ENCODE peak calls at places on chromosome 21, in nine cellular contexts. One of them, this sample, is unnamed.

GRCh38 chr21:41817228-41817627 is 50.4 kb upstream of the RIPK4 start:
- DNase-seq in CD8-positive, alpha-beta T cell: no peak
- DNase-seq in fibroblast of mammary gland: peak
- DNase-seq in sigmoid colon: peak
- DNase-seq in GM13976: peak
- DNase-seq in endothelial cell: peak
- DNase-seq in tibial nerve: peak
- DNase-seq in left ventricle myocardium inferior: no peak
- DNase-seq in epithelial cell of esophagus: peak
- DNase-seq in this sample: peak

GRCh38 chr21:40793057-40793456 is 53.9 kb downstream of the DSCAM start:
- DNase-seq in epithelial cell of esophagus: no peak
- DNase-seq in left ventricle myocardium inferior: no peak
- DNase-seq in endothelial cell: no peak
- DNase-seq in fibroblast of mammary gland: no peak
- DNase-seq in CD8-positive, alpha-beta T cell: no peak
- DNase-seq in GM13976: no peak
- DNase-seq in tibial nerve: no peak
- DNase-seq in sigmoid colon: no peak
- DNase-seq in this sample: no peak

GRCh38 chr21:46161180-46161799 is 5.9 kb upstream of the FTCD start:
- DNase-seq in CD8-positive, alpha-beta T cell: peak
- DNase-seq in endothelial cell: no peak
- DNase-seq in GM13976: no peak
- DNase-seq in left ventricle myocardium inferior: no peak
- DNase-seq in tibial nerve: no peak
- DNase-seq in sigmoid colon: peak
- DNase-seq in fibroblast of mammary gland: no peak
- DNase-seq in epithelial cell of esophagus: peak
- DNase-seq in this sample: no peak

GRCh38 chr21:33993286-33994231 is 78.0 kb upstream of the ATP5PO start:
- DNase-seq in fibroblast of mammary gland: no peak
- DNase-seq in left ventricle myocardium inferior: no peak
- DNase-seq in GM13976: no peak
- DNase-seq in epithelial cell of esophagus: no peak
- DNase-seq in tibial nerve: no peak
- DNase-seq in sigmoid colon: no peak
- DNase-seq in CD8-positive, alpha-beta T cell: no peak
- DNase-seq in endothelial cell: peak
- DNase-seq in this sample: no peak

GRCh38 chr21:33902349-33902748 is 13.3 kb downstream of the ATP5PO start:
- DNase-seq in sigmoid colon: no peak
- DNase-seq in endothelial cell: no peak
- DNase-seq in fibroblast of mammary gland: no peak
- DNase-seq in tibial nerve: no peak
- DNase-seq in CD8-positive, alpha-beta T cell: no peak
- DNase-seq in epithelial cell of esophagus: no peak
- DNase-seq in GM13976: no peak
- DNase-seq in left ventricle myocardium inferior: no peak
- DNase-seq in this sample: no peak

GRCh38 chr21:45507523-45507875 is 34.7 kb downstream of the SLC19A1 start:
- DNase-seq in CD8-positive, alpha-beta T cell: no peak
- DNase-seq in epithelial cell of esophagus: no peak
- DNase-seq in endothelial cell: no peak
- DNase-seq in fibroblast of mammary gland: no peak
- DNase-seq in tibial nerve: no peak
- DNase-seq in GM13976: no peak
- DNase-seq in sigmoid colon: peak
- DNase-seq in left ventricle myocardium inferior: no peak
- DNase-seq in this sample: no peak

GRCh38 chr21:33892853-33893252 is 22.8 kb downstream of the ATP5PO start:
- DNase-seq in GM13976: no peak
- DNase-seq in epithelial cell of esophagus: no peak
- DNase-seq in endothelial cell: no peak
- DNase-seq in fibroblast of mammary gland: no peak
- DNase-seq in left ventricle myocardium inferior: no peak
- DNase-seq in CD8-positive, alpha-beta T cell: no peak
- DNase-seq in sigmoid colon: no peak
- DNase-seq in tibial nerve: no peak
- DNase-seq in this sample: no peak

GRCh38 chr21:45126983-45127382 is 52.6 kb downstream of the ADARB1 start:
- DNase-seq in endothelial cell: no peak
- DNase-seq in left ventricle myocardium inferior: no peak
- DNase-seq in tibial nerve: no peak
- DNase-seq in GM13976: no peak
- DNase-seq in fibroblast of mammary gland: no peak
- DNase-seq in CD8-positive, alpha-beta T cell: no peak
- DNase-seq in sigmoid colon: no peak
- DNase-seq in epithelial cell of esophagus: no peak
- DNase-seq in this sample: no peak

GRCh38 chr21:27026501-27026900 is 59.6 kb upstream of the ADAMTS5 start:
- DNase-seq in CD8-positive, alpha-beta T cell: no peak
- DNase-seq in sigmoid colon: no peak
- DNase-seq in endothelial cell: no peak
- DNase-seq in GM13976: no peak
- DNase-seq in epithelial cell of esophagus: no peak
- DNase-seq in left ventricle myocardium inferior: no peak
- DNase-seq in fibroblast of mammary gland: no peak
- DNase-seq in tibial nerve: no peak
- DNase-seq in this sample: no peak

GRCh38 chr21:15978158-15978805 is 248.5 kb downstream of the USP25 start:
- DNase-seq in fibroblast of mammary gland: peak
- DNase-seq in tibial nerve: no peak
- DNase-seq in left ventricle myocardium inferior: no peak
- DNase-seq in CD8-positive, alpha-beta T cell: no peak
- DNase-seq in sigmoid colon: no peak
- DNase-seq in GM13976: no peak
- DNase-seq in epithelial cell of esophagus: peak
- DNase-seq in endothelial cell: no peak
- DNase-seq in this sample: no peak

GRCh38 chr21:46636181-46636512 is 673 bp downstream of the PRMT2 start:
- DNase-seq in tibial nerve: no peak
- DNase-seq in fibroblast of mammary gland: no peak
- DNase-seq in sigmoid colon: no peak
- DNase-seq in CD8-positive, alpha-beta T cell: no peak
- DNase-seq in epithelial cell of esophagus: no peak
- DNase-seq in GM13976: no peak
- DNase-seq in endothelial cell: no peak
- DNase-seq in left ventricle myocardium inferior: no peak
- DNase-seq in this sample: no peak

GRCh38 chr21:42699196-42699595 is 45.8 kb downstream of the PDE9A start:
- DNase-seq in endothelial cell: no peak
- DNase-seq in fibroblast of mammary gland: no peak
- DNase-seq in CD8-positive, alpha-beta T cell: no peak
- DNase-seq in sigmoid colon: peak
- DNase-seq in GM13976: no peak
- DNase-seq in left ventricle myocardium inferior: no peak
- DNase-seq in epithelial cell of esophagus: no peak
- DNase-seq in tibial nerve: no peak
- DNase-seq in this sample: no peak

GRCh38 chr21:35048183-35048601 is 910 bp downstream of the RUNX1 start:
- DNase-seq in GM13976: no peak
- DNase-seq in endothelial cell: no peak
- DNase-seq in left ventricle myocardium inferior: no peak
- DNase-seq in sigmoid colon: no peak
- DNase-seq in fibroblast of mammary gland: no peak
- DNase-seq in CD8-positive, alpha-beta T cell: peak
- DNase-seq in tibial nerve: no peak
- DNase-seq in epithelial cell of esophagus: peak
- DNase-seq in this sample: no peak

GRCh38 chr21:33937931-33938339 is 22.3 kb upstream of the ATP5PO start:
- DNase-seq in GM13976: no peak
- DNase-seq in fibroblast of mammary gland: no peak
- DNase-seq in left ventricle myocardium inferior: no peak
- DNase-seq in tibial nerve: no peak
- DNase-seq in sigmoid colon: no peak
- DNase-seq in CD8-positive, alpha-beta T cell: no peak
- DNase-seq in endothelial cell: no peak
- DNase-seq in epithelial cell of esophagus: no peak
- DNase-seq in this sample: no peak

GRCh38 chr21:21341041-21341440 is 342.8 kb downstream of the NCAM2 start:
- DNase-seq in CD8-positive, alpha-beta T cell: no peak
- DNase-seq in GM13976: no peak
- DNase-seq in sigmoid colon: no peak
- DNase-seq in epithelial cell of esophagus: no peak
- DNase-seq in left ventricle myocardium inferior: no peak
- DNase-seq in endothelial cell: no peak
- DNase-seq in tibial nerve: no peak
- DNase-seq in fibroblast of mammary gland: no peak
- DNase-seq in this sample: no peak

GRCh38 chr21:42499430-42500106 is 3.5 kb upstream of the RSPH1 start:
- DNase-seq in endothelial cell: no peak
- DNase-seq in sigmoid colon: no peak
- DNase-seq in fibroblast of mammary gland: no peak
- DNase-seq in left ventricle myocardium inferior: no peak
- DNase-seq in tibial nerve: no peak
- DNase-seq in CD8-positive, alpha-beta T cell: peak
- DNase-seq in GM13976: no peak
- DNase-seq in epithelial cell of esophagus: no peak
- DNase-seq in this sample: no peak

GRCh38 chr21:14382835-14383595 is at the start of gene HSPA13:
- DNase-seq in sigmoid colon: peak
- DNase-seq in tibial nerve: peak
- DNase-seq in endothelial cell: peak
- DNase-seq in epithelial cell of esophagus: peak
- DNase-seq in fibroblast of mammary gland: peak
- DNase-seq in GM13976: peak
- DNase-seq in CD8-positive, alpha-beta T cell: peak
- DNase-seq in left ventricle myocardium inferior: peak
- DNase-seq in this sample: peak
- TF ChIP-seq CTCF in sigmoid colon: no peak
- TF ChIP-seq CTCF in tibial nerve: no peak
- TF ChIP-seq CTCF in endothelial cell: no peak
- TF ChIP-seq CTCF in epithelial cell of esophagus: no peak
- TF ChIP-seq CTCF in fibroblast of mammary gland: no peak
- TF ChIP-seq CTCF in GM13976: no peak
- TF ChIP-seq CTCF in CD8-positive, alpha-beta T cell: no peak
- TF ChIP-seq CTCF in left ventricle myocardium inferior: no peak
- TF ChIP-seq CTCF in this sample: no peak

GRCh38 chr21:31342328-31342727 is 1.7 kb downstream of the TIAM1 start:
- DNase-seq in fibroblast of mammary gland: no peak
- DNase-seq in GM13976: no peak
- DNase-seq in endothelial cell: no peak
- DNase-seq in epithelial cell of esophagus: peak
- DNase-seq in left ventricle myocardium inferior: no peak
- DNase-seq in tibial nerve: no peak
- DNase-seq in CD8-positive, alpha-beta T cell: no peak
- DNase-seq in sigmoid colon: no peak
- DNase-seq in this sample: no peak

GRCh38 chr21:31340942-31341487 is 3.0 kb downstream of the TIAM1 start:
- DNase-seq in epithelial cell of esophagus: no peak
- DNase-seq in GM13976: no peak
- DNase-seq in CD8-positive, alpha-beta T cell: no peak
- DNase-seq in tibial nerve: no peak
- DNase-seq in left ventricle myocardium inferior: no peak
- DNase-seq in sigmoid colon: no peak
- DNase-seq in fibroblast of mammary gland: no peak
- DNase-seq in endothelial cell: no peak
- DNase-seq in this sample: no peak

GRCh38 chr21:31346256-31346821 is 2.3 kb upstream of the TIAM1 start:
- DNase-seq in GM13976: no peak
- DNase-seq in fibroblast of mammary gland: no peak
- DNase-seq in tibial nerve: no peak
- DNase-seq in left ventricle myocardium inferior: no peak
- DNase-seq in endothelial cell: no peak
- DNase-seq in epithelial cell of esophagus: no peak
- DNase-seq in CD8-positive, alpha-beta T cell: no peak
- DNase-seq in sigmoid colon: no peak
- DNase-seq in this sample: no peak

GRCh38 chr21:31343030-31343510 is 991 bp downstream of the TIAM1 start:
- DNase-seq in tibial nerve: no peak
- DNase-seq in CD8-positive, alpha-beta T cell: no peak
- DNase-seq in sigmoid colon: no peak
- DNase-seq in fibroblast of mammary gland: no peak
- DNase-seq in endothelial cell: no peak
- DNase-seq in left ventricle myocardium inferior: no peak
- DNase-seq in GM13976: no peak
- DNase-seq in epithelial cell of esophagus: no peak
- DNase-seq in this sample: no peak

GRCh38 chr21:31343680-31344480 is at the start of gene TIAM1:
- DNase-seq in CD8-positive, alpha-beta T cell: no peak
- DNase-seq in fibroblast of mammary gland: peak
- DNase-seq in sigmoid colon: peak
- DNase-seq in tibial nerve: peak
- DNase-seq in GM13976: no peak
- DNase-seq in endothelial cell: peak
- DNase-seq in left ventricle myocardium inferior: peak
- DNase-seq in epithelial cell of esophagus: peak
- DNase-seq in this sample: no peak
- TF ChIP-seq CTCF in CD8-positive, alpha-beta T cell: no peak
- TF ChIP-seq CTCF in fibroblast of mammary gland: no peak
- TF ChIP-seq CTCF in sigmoid colon: no peak
- TF ChIP-seq CTCF in tibial nerve: no peak
- TF ChIP-seq CTCF in GM13976: no peak
- TF ChIP-seq CTCF in endothelial cell: no peak
- TF ChIP-seq CTCF in left ventricle myocardium inferior: no peak
- TF ChIP-seq CTCF in epithelial cell of esophagus: no peak
- TF ChIP-seq CTCF in this sample: no peak

GRCh38 chr21:17602874-17603273 is 9.8 kb downstream of the BTG3 start:
- DNase-seq in tibial nerve: no peak
- DNase-seq in sigmoid colon: no peak
- DNase-seq in CD8-positive, alpha-beta T cell: no peak
- DNase-seq in fibroblast of mammary gland: peak
- DNase-seq in endothelial cell: no peak
- DNase-seq in left ventricle myocardium inferior: no peak
- DNase-seq in epithelial cell of esophagus: no peak
- DNase-seq in GM13976: no peak
- DNase-seq in this sample: no peak
- TF ChIP-seq CTCF in tibial nerve: no peak
- TF ChIP-seq CTCF in sigmoid colon: no peak
- TF ChIP-seq CTCF in CD8-positive, alpha-beta T cell: no peak
- TF ChIP-seq CTCF in fibroblast of mammary gland: no peak
- TF ChIP-seq CTCF in endothelial cell: no peak
- TF ChIP-seq CTCF in left ventricle myocardium inferior: no peak
- TF ChIP-seq CTCF in epithelial cell of esophagus: no peak
- TF ChIP-seq CTCF in GM13976: no peak
- TF ChIP-seq CTCF in this sample: no peak

DNA sequence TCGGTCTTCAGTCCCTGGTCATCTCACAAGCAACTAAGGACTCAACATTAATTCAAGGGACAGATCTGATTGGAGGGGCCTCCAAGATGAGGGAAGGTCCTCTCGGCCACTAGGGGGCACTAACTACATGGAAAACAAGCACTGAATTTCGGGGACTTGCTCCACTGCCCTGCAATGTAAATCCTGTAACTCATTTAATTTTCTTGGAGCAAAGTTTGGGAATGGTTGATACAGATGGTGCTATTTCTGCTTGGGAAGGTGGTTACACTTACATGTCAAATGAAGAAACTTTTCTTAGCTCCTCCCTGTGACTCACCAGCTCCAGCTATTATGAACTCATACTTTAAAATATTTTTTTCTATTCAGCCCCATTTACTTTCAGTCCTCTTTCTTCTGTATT is 97.4 kb upstream of the KCNJ15 start:
- DNase-seq in sigmoid colon: no peak
- DNase-seq in epithelial cell of esophagus: peak
- DNase-seq in left ventricle myocardium inferior: peak
- DNase-seq in CD8-positive, alpha-beta T cell: peak
- DNase-seq in fibroblast of mammary gland: peak
- DNase-seq in GM13976: peak
- DNase-seq in tibial nerve: peak
- DNase-seq in endothelial cell: peak
- DNase-seq in this sample: peak
- TF ChIP-seq CTCF in sigmoid colon: peak
- TF ChIP-seq CTCF in epithelial cell of esophagus: peak
- TF ChIP-seq CTCF in left ventricle myocardium inferior: peak
- TF ChIP-seq CTCF in CD8-positive, alpha-beta T cell: peak
- TF ChIP-seq CTCF in fibroblast of mammary gland: peak
- TF ChIP-seq CTCF in GM13976: peak
- TF ChIP-seq CTCF in tibial nerve: peak
- TF ChIP-seq CTCF in endothelial cell: peak
- TF ChIP-seq CTCF in this sample: peak